ENCODE peak calls at places on chromosomes 11 and 22, in six cellular contexts. One of them, this sample, is unnamed.

GRCh38 chr11:102036757-102037156 is 10.5 kb upstream of the CFAP300 start:
- DNase-seq in A549: no peak
- DNase-seq in HepG2: no peak
- DNase-seq in K562: no peak
- DNase-seq in SK-N-SH: no peak
- DNase-seq in GM12878: no peak
- DNase-seq in this sample: no peak

GRCh38 chr11:122108192-122108799 is 7.7 kb downstream of the BLID start:
- DNase-seq in GM12878: no peak
- DNase-seq in A549: no peak
- DNase-seq in SK-N-SH: no peak
- DNase-seq in K562: peak; percentile 20
- DNase-seq in HepG2: peak; percentile 29
- DNase-seq in this sample: peak; percentile 70

GRCh38 chr11:75202195-75202594 is 38.4 kb upstream of the TPBGL start:
- DNase-seq in A549: no peak
- DNase-seq in HepG2: no peak
- DNase-seq in SK-N-SH: no peak
- DNase-seq in GM12878: no peak
- DNase-seq in K562: no peak
- DNase-seq in this sample: no peak

GRCh38 chr22:35594686-35595085 is 22.4 kb downstream of the MB start:
- DNase-seq in A549: no peak
- DNase-seq in SK-N-SH: no peak
- DNase-seq in HepG2: no peak
- DNase-seq in GM12878: no peak
- DNase-seq in K562: no peak
- DNase-seq in this sample: no peak

GRCh38 chr11:66418168-66418985 is 2.5 kb upstream of the NPAS4 start:
- DNase-seq in K562: peak; percentile 84
- DNase-seq in GM12878: peak; percentile 21
- DNase-seq in A549: peak; percentile 93
- DNase-seq in HepG2: peak; percentile 53
- DNase-seq in SK-N-SH: peak; percentile 85
- DNase-seq in this sample: peak; percentile 97

GRCh38 chr11:63805844-63806415 is 7.3 kb upstream of the SPINDOC start:
- DNase-seq in SK-N-SH: no peak
- DNase-seq in K562: no peak
- DNase-seq in HepG2: no peak
- DNase-seq in GM12878: no peak
- DNase-seq in A549: no peak
- DNase-seq in this sample: no peak

GRCh38 chr11:18853086-18853720 is 61.6 kb upstream of the PTPN5 start:
- DNase-seq in SK-N-SH: peak; percentile 21
- DNase-seq in K562: peak; percentile 17
- DNase-seq in HepG2: peak; percentile 36
- DNase-seq in A549: peak; percentile 10
- DNase-seq in GM12878: no peak
- DNase-seq in this sample: peak; percentile 19

GRCh38 chr22:42635531-42635930 is 4.9 kb downstream of the ATP5MGL start:
- DNase-seq in GM12878: no peak
- DNase-seq in K562: no peak
- DNase-seq in HepG2: no peak
- DNase-seq in SK-N-SH: no peak
- DNase-seq in A549: peak; percentile 44
- DNase-seq in this sample: peak; percentile 90

GRCh38 chr11:75813126-75813525 is 1.9 kb upstream of the UVRAG start:
- DNase-seq in K562: no peak
- DNase-seq in HepG2: no peak
- DNase-seq in SK-N-SH: no peak
- DNase-seq in GM12878: no peak
- DNase-seq in A549: no peak
- DNase-seq in this sample: no peak

GRCh38 chr22:32849501-32849900 is 48.0 kb downstream of the TIMP3 start:
- DNase-seq in K562: no peak
- DNase-seq in HepG2: no peak
- DNase-seq in A549: no peak
- DNase-seq in GM12878: no peak
- DNase-seq in SK-N-SH: no peak
- DNase-seq in this sample: no peak
- TF ChIP-seq SMC3 in K562: no peak
- TF ChIP-seq SMC3 in HepG2: no peak
- TF ChIP-seq SMC3 in A549: no peak
- TF ChIP-seq SMC3 in GM12878: no peak
- TF ChIP-seq SMC3 in SK-N-SH: no peak
- TF ChIP-seq SMC3 in this sample: no peak

GRCh38 chr22:20946080-20946986 is 20.7 kb upstream of the AIFM3 start:
- DNase-seq in GM12878: no peak
- DNase-seq in K562: no peak
- DNase-seq in SK-N-SH: no peak
- DNase-seq in A549: no peak
- DNase-seq in HepG2: no peak
- DNase-seq in this sample: peak; percentile 34
- TF ChIP-seq SMC3 in GM12878: no peak
- TF ChIP-seq SMC3 in K562: no peak
- TF ChIP-seq SMC3 in SK-N-SH: no peak
- TF ChIP-seq SMC3 in A549: no peak
- TF ChIP-seq SMC3 in HepG2: no peak
- TF ChIP-seq SMC3 in this sample: no peak

DNA sequence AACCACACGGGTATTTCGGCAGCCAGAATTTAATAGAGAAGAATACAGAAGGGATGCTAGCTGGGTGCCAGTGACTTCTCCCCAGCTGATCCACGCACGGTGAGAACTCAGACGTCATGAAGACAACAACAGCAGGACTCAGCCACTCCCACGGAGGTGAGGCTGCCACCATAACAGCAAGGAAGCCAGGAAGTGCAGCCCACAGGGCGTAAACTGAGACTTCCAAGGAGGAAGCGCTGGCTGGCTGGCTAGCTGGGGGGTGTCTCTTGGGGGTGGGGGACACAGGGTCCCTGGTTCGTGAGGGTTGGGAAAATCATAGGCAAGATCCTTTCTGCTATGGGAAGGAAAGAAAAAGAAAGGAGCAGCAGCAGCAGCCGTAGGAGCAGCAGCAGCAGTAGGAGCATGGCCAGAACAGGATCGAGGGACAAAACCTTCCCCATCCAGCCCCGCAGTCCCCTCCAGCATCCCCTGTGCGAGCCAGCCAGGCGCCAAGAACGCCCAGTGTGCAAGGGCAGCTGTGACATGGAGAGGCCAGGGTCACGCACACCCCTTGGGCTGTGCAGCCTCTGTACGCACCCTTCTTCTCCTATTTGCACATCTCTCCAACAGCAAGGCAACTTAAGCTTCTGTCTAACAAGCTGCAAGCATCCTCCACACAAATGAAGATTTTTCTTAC is 49.6 kb upstream of the SHANK2 start:
- DNase-seq in SK-N-SH: no peak
- DNase-seq in GM12878: no peak
- DNase-seq in A549: no peak
- DNase-seq in K562: no peak
- DNase-seq in HepG2: no peak
- DNase-seq in this sample: no peak
- TF ChIP-seq SMC3 in SK-N-SH: no peak
- TF ChIP-seq SMC3 in GM12878: no peak
- TF ChIP-seq SMC3 in A549: no peak
- TF ChIP-seq SMC3 in K562: no peak
- TF ChIP-seq SMC3 in HepG2: no peak
- TF ChIP-seq SMC3 in this sample: no peak

DNA sequence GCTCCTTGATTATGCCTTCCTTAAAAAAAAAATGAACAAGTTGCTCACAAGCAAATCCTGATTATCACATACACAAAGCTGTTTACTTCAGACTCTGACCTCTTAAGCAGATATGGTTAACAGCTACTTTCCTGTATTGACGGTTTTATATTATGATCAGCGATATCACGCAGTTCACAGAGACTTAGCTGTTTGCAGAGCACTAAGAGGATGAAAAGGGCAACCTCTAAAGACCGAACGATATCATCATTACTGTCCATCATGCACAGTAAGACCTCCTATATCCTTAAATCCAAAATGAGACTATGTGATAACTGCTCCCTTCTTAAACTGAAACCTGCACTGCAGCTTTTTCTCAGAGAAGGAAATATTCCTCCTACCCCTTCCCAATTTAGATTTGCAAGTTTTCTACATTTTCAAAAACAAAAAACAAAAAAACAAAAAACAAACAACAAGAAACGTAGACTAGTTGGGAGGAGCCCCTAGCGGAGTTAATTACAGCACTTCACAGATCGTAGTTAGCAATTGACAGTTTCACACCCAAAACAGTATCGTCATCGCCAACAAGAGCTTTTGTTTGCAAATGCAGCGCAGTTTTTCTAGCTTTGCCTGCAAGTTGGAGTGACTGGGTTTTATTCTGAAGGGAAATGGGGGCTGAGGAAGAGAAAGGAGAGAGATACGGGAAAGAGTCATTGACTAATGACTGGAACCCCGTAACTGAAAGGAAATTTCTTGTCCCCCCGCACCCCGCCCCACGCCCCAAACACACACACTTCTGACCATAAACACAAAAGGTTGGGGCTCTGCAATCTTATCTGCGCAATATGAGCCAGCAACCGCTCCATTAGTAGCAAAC is 1.2 kb downstream of the DDX6 start:
- DNase-seq in K562: peak; percentile 67
- DNase-seq in HepG2: no peak
- DNase-seq in SK-N-SH: no peak
- DNase-seq in A549: no peak
- DNase-seq in GM12878: peak; percentile 19
- DNase-seq in this sample: no peak
- TF ChIP-seq SMC3 in K562: no peak
- TF ChIP-seq SMC3 in HepG2: no peak
- TF ChIP-seq SMC3 in SK-N-SH: no peak
- TF ChIP-seq SMC3 in A549: no peak
- TF ChIP-seq SMC3 in GM12878: peak; percentile 9
- TF ChIP-seq SMC3 in this sample: no peak

GRCh38 chr22:37018815-37019308 is 385 bp downstream of the TST start:
- DNase-seq in A549: no peak
- DNase-seq in GM12878: no peak
- DNase-seq in SK-N-SH: peak; percentile 68
- DNase-seq in HepG2: peak; percentile 40
- DNase-seq in K562: peak; percentile 38
- DNase-seq in this sample: peak; percentile 55
- TF ChIP-seq SMC3 in A549: no peak
- TF ChIP-seq SMC3 in GM12878: no peak
- TF ChIP-seq SMC3 in SK-N-SH: no peak
- TF ChIP-seq SMC3 in HepG2: no peak
- TF ChIP-seq SMC3 in K562: no peak
- TF ChIP-seq SMC3 in this sample: no peak

DNA sequence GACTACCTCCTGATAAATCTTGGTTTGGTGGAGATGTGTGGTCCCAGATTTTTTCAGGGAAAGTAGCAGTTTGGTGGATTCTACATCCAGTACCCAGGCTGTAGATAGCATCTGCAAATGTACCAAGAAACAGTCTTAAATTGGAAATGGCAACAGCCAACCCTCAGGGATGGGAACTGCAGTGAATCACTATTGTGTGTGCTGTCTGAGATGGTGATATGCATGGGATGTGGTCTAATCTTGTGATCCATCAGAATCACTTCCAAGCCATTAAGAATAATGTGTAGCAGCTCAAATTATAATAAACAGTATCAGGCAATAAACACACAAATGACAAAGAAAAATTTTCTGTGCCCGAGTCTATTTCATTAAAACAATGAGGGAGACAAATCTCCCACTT is 3.4 kb downstream of the OLFML1 start:
- DNase-seq in A549: no peak
- DNase-seq in K562: no peak
- DNase-seq in GM12878: no peak
- DNase-seq in SK-N-SH: no peak
- DNase-seq in HepG2: no peak
- DNase-seq in this sample: no peak
- TF ChIP-seq SMC3 in A549: no peak
- TF ChIP-seq SMC3 in K562: no peak
- TF ChIP-seq SMC3 in GM12878: no peak
- TF ChIP-seq SMC3 in SK-N-SH: no peak
- TF ChIP-seq SMC3 in HepG2: no peak
- TF ChIP-seq SMC3 in this sample: no peak

DNA sequence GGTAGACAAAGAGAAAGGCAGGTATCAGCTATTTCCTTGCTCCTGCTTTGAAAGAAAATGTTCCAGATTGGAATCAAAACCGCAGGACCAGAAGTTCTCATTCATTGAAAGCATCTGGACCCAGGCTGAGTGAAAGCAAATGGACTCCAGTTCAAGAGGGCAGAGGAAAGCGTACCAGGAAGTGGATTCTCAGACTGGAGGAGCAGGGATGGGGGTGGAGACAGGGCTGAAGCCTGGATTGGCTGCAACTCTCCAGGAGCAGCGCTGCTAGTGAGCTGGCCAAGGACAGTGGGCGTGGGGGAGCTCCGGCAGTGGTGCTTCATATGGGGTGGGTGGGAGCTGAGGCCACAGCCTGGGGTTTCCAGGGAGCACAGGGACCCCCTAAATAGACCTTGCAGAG is 103.5 kb upstream of the NECTIN1 start:
- DNase-seq in SK-N-SH: peak; percentile 86
- DNase-seq in HepG2: peak; percentile 11
- DNase-seq in A549: peak; percentile 8
- DNase-seq in K562: no peak
- DNase-seq in GM12878: no peak
- DNase-seq in this sample: peak; percentile 5
- TF ChIP-seq SMC3 in SK-N-SH: no peak
- TF ChIP-seq SMC3 in HepG2: no peak
- TF ChIP-seq SMC3 in A549: no peak
- TF ChIP-seq SMC3 in K562: no peak
- TF ChIP-seq SMC3 in GM12878: no peak
- TF ChIP-seq SMC3 in this sample: no peak

This sample was measured in IMR-90.